ENCODE peak calls at places on chromosomes 13 and 19, in four cellular contexts. One of them, this sample, is unnamed.

GRCh38 chr13:42649761-42650289 is 75.9 kb downstream of the TNFSF11 start:
- DNase-seq in K562: no peak
- DNase-seq in HepG2: no peak
- DNase-seq in GM12878: no peak
- DNase-seq in this sample: no peak

GRCh38 chr19:35796645-35797542 is 15.8 kb downstream of the PRODH2 start:
- DNase-seq in K562: no peak
- DNase-seq in HepG2: no peak
- DNase-seq in GM12878: no peak
- DNase-seq in this sample: no peak

GRCh38 chr19:38624822-38625221 is 5.8 kb downstream of the EIF3K start:
- DNase-seq in K562: no peak
- DNase-seq in HepG2: no peak
- DNase-seq in GM12878: no peak
- DNase-seq in this sample: no peak

GRCh38 chr13:101474419-101474957 is 22.0 kb downstream of the ITGBL1 start:
- DNase-seq in K562: no peak
- DNase-seq in HepG2: no peak
- DNase-seq in GM12878: no peak
- DNase-seq in this sample: peak; percentile 73

GRCh38 chr13:64753606-64754005 is 2476.5 kb downstream of the PCDH9 start:
- DNase-seq in K562: no peak
- DNase-seq in HepG2: no peak
- DNase-seq in GM12878: no peak
- DNase-seq in this sample: no peak

GRCh38 chr19:35897706-35898451 is 2.5 kb downstream of the NFKBID start:
- DNase-seq in K562: no peak
- DNase-seq in HepG2: no peak
- DNase-seq in GM12878: no peak
- DNase-seq in this sample: no peak

GRCh38 chr13:59680429-59681024 is 483.2 kb downstream of the DIAPH3 start:
- DNase-seq in K562: peak; percentile 4
- DNase-seq in HepG2: no peak
- DNase-seq in GM12878: no peak
- DNase-seq in this sample: no peak

GRCh38 chr13:61664821-61665705 is 249.4 kb upstream of the PCDH20 start:
- DNase-seq in K562: no peak
- DNase-seq in HepG2: peak; percentile 90
- DNase-seq in GM12878: no peak
- DNase-seq in this sample: no peak

GRCh38 chr13:55418095-55418494 is 1722.6 kb upstream of the PRR20A start:
- DNase-seq in K562: no peak
- DNase-seq in HepG2: no peak
- DNase-seq in GM12878: no peak
- DNase-seq in this sample: no peak

GRCh38 chr19:50568321-50569022 is at the start of gene LRRC4B:
- DNase-seq in K562: peak; percentile 65
- DNase-seq in HepG2: no peak
- DNase-seq in GM12878: no peak
- DNase-seq in this sample: peak; percentile 67

GRCh38 chr19:41691268-41691970 is 3.3 kb upstream of the CEACAM7 start:
- DNase-seq in K562: peak; percentile 35
- DNase-seq in HepG2: no peak
- DNase-seq in GM12878: no peak
- DNase-seq in this sample: peak; percentile 69

GRCh38 chr19:49534632-49535385 is 7.0 kb downstream of the RCN3 start:
- DNase-seq in K562: no peak
- DNase-seq in HepG2: no peak
- DNase-seq in GM12878: no peak
- DNase-seq in this sample: no peak

GRCh38 chr19:802888-803561 is 5.8 kb downstream of the PTBP1 start:
- DNase-seq in K562: no peak
- DNase-seq in HepG2: no peak
- DNase-seq in GM12878: no peak
- DNase-seq in this sample: no peak

GRCh38 chr19:16373989-16374388 is 49.4 kb downstream of the KLF2 start:
- DNase-seq in K562: no peak
- DNase-seq in HepG2: no peak
- DNase-seq in GM12878: no peak
- DNase-seq in this sample: no peak

GRCh38 chr19:54188224-54188871 is 1.0 kb downstream of the MBOAT7 start:
- DNase-seq in K562: peak; percentile 91
- DNase-seq in HepG2: no peak
- DNase-seq in GM12878: no peak
- DNase-seq in this sample: peak; percentile 27

GRCh38 chr19:41310031-41310831 is at the start of gene CCDC97:
- DNase-seq in K562: peak; percentile 92
- DNase-seq in HepG2: peak; percentile 75
- DNase-seq in GM12878: peak; percentile 68
- DNase-seq in this sample: peak; percentile 88

GRCh38 chr13:100608906-100609305 is 20.3 kb upstream of the GGACT start:
- DNase-seq in K562: peak; percentile 75
- DNase-seq in HepG2: no peak
- DNase-seq in GM12878: peak; percentile 17
- DNase-seq in this sample: no peak

GRCh38 chr13:37984357-37984756 is 114.8 kb upstream of the TRPC4 start:
- DNase-seq in K562: peak; percentile 16
- DNase-seq in HepG2: peak; percentile 14
- DNase-seq in GM12878: no peak
- DNase-seq in this sample: peak; percentile 36

GRCh38 chr19:56131651-56132050 is 9.4 kb upstream of the ZNF444 start:
- DNase-seq in K562: no peak
- DNase-seq in HepG2: no peak
- DNase-seq in GM12878: no peak
- DNase-seq in this sample: no peak

GRCh38 chr13:40408602-40409001 is 257.8 kb downstream of the FOXO1 start:
- DNase-seq in K562: no peak
- DNase-seq in HepG2: no peak
- DNase-seq in GM12878: no peak
- DNase-seq in this sample: no peak

GRCh38 chr19:17281391-17282304 is at the start of gene ANKLE1:
- DNase-seq in K562: peak; percentile 63
- DNase-seq in HepG2: no peak
- DNase-seq in GM12878: peak; percentile 32
- DNase-seq in this sample: peak; percentile 68

GRCh38 chr13:43698743-43699142 is 88.0 kb downstream of the ENOX1 start:
- DNase-seq in K562: no peak
- DNase-seq in HepG2: no peak
- DNase-seq in GM12878: no peak
- DNase-seq in this sample: no peak

GRCh38 chr13:61531383-61532065 is 115.9 kb upstream of the PCDH20 start:
- DNase-seq in K562: no peak
- DNase-seq in HepG2: no peak
- DNase-seq in GM12878: peak; percentile 17
- DNase-seq in this sample: no peak

GRCh38 chr19:52626915-52627314 is 11.2 kb downstream of the ZNF83 start:
- DNase-seq in K562: peak; percentile 62
- DNase-seq in HepG2: no peak
- DNase-seq in GM12878: no peak
- DNase-seq in this sample: no peak

DNA sequence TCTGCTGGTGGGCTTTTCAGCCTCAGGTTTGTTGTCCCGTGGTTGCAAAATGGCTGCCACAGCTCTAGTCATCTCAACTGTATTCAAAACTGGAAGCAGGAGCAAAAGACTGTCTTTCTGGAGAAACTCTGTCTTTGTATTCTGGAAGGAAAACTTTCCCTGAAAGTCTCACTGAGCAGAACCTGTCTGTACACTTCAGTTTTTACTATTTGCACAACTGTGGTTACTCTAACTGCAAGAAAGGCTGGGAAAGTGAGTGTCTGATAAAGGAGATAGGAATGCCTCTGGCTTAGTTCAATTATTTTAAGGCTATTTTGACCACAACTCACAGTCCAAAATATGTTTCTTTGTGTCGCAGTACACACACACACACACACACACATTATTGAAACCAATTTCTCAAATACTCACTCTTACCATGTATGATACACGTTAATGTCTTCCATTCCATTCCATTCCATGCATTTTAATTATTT is 49.7 kb upstream of the EHD2 start:
- DNase-seq in K562: no peak
- DNase-seq in HepG2: peak; percentile 14
- DNase-seq in GM12878: no peak
- DNase-seq in this sample: no peak
- TF ChIP-seq SP1 in K562: no peak
- TF ChIP-seq SP1 in HepG2: no peak
- TF ChIP-seq SP1 in GM12878: no peak
- TF ChIP-seq SP1 in this sample: no peak

GRCh38 chr13:109344552-109345157 is 441.7 kb downstream of the IRS2 start:
- DNase-seq in K562: no peak
- DNase-seq in HepG2: peak; percentile 10
- DNase-seq in GM12878: no peak
- DNase-seq in this sample: no peak
- TF ChIP-seq TCF7 in K562: no peak
- TF ChIP-seq TCF7 in HepG2: no peak
- TF ChIP-seq TCF7 in GM12878: no peak
- TF ChIP-seq TCF7 in this sample: no peak

GRCh38 chr19:4505570-4506448 is 12.5 kb downstream of the PLIN4 start:
- DNase-seq in K562: no peak
- DNase-seq in HepG2: no peak
- DNase-seq in GM12878: no peak
- DNase-seq in this sample: no peak

GRCh38 chr19:4507150-4507452 is 11.2 kb downstream of the PLIN4 start:
- DNase-seq in K562: no peak
- DNase-seq in HepG2: no peak
- DNase-seq in GM12878: no peak
- DNase-seq in this sample: no peak

GRCh38 chr19:4504874-4505569 is 13.3 kb downstream of the PLIN4 start:
- DNase-seq in K562: no peak
- DNase-seq in HepG2: no peak
- DNase-seq in GM12878: no peak
- DNase-seq in this sample: no peak

GRCh38 chr19:4507804-4508203 is 10.5 kb downstream of the PLIN4 start:
- DNase-seq in K562: no peak
- DNase-seq in HepG2: no peak
- DNase-seq in GM12878: no peak
- DNase-seq in this sample: no peak

DNA sequence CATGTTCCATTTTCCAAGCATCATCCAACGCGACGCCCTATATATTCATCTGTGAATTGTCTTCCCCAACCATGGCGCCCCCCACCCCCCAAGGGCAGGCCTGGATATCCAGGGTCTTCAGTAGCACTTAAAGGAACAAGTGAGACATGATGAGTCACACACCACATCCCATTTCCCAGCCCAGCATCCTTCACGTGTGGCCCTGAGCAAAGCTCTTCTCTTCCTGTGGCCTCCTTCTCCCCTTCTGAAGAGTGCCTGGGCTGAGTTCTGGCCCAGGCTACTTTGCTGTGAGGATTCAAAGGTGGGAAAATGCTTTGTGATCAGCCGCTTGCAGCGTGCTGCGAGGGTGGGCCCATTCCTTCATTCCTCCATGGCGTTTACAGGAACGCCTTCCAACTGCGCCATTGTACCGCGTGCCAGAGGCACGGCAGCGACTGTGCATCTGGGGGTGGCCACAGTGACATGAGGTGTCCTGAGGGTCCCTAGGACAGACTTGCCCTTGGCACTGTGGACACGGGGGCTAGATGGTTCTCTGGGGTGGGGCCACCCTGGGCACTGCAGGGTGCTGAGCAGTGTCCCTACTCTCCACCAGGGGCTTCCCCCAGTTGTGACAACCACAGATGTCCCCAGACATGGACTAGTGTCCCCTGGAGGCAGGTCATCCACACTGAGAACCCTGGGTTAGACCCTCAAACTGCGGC is 11.7 kb downstream of the PLIN4 start:
- DNase-seq in K562: peak; percentile 27
- DNase-seq in HepG2: no peak
- DNase-seq in GM12878: no peak
- DNase-seq in this sample: no peak
- TF ChIP-seq SP1 in K562: no peak
- TF ChIP-seq SP1 in HepG2: no peak
- TF ChIP-seq SP1 in GM12878: no peak
- TF ChIP-seq SP1 in this sample: no peak

GRCh38 chr19:4624733-4625362 is 14.5 kb upstream of the TNFAIP8L1 start:
- DNase-seq in K562: peak; percentile 69
- DNase-seq in HepG2: peak; percentile 66
- DNase-seq in GM12878: no peak
- DNase-seq in this sample: peak; percentile 62
- TF ChIP-seq TCF7 in K562: no peak
- TF ChIP-seq TCF7 in HepG2: no peak
- TF ChIP-seq TCF7 in GM12878: no peak
- TF ChIP-seq TCF7 in this sample: no peak

GRCh38 chr19:45448887-45449299 is 18.9 kb upstream of the FOSB start:
- DNase-seq in K562: no peak
- DNase-seq in HepG2: peak; percentile 60
- DNase-seq in GM12878: no peak
- DNase-seq in this sample: no peak
- TF ChIP-seq SP1 in K562: no peak
- TF ChIP-seq SP1 in HepG2: no peak
- TF ChIP-seq SP1 in GM12878: no peak
- TF ChIP-seq SP1 in this sample: no peak

DNA sequence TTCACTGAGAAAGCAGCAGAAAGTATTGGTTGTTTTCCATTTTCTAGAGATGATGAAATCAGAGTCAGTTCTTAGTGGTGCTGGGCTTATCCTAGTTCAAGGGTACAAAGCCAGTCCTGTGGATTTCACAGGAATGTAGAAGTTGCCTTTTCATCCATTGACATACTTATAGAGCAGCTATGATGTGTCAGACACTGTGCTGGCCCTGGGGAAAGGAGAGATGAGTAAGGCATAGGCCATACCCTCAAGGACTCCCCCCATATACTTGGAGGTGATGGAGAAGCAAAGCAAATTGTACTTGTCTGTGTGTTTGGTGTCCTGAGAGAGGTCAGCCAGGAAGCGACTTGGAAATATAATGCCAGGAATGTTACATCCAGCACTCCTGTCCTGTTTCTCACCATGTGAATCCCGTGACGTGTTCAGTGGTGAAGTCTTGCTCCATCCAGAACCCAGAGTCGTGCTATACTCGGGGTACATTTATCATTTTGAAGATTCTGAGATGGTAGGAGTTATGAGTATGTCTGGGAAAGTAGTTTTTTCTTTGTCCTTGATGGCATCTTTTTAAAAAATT is 22.6 kb downstream of the ERCC5 start:
- DNase-seq in K562: no peak
- DNase-seq in HepG2: no peak
- DNase-seq in GM12878: no peak
- DNase-seq in this sample: no peak
- TF ChIP-seq TCF7 in K562: no peak
- TF ChIP-seq TCF7 in HepG2: no peak
- TF ChIP-seq TCF7 in GM12878: no peak
- TF ChIP-seq TCF7 in this sample: no peak

DNA sequence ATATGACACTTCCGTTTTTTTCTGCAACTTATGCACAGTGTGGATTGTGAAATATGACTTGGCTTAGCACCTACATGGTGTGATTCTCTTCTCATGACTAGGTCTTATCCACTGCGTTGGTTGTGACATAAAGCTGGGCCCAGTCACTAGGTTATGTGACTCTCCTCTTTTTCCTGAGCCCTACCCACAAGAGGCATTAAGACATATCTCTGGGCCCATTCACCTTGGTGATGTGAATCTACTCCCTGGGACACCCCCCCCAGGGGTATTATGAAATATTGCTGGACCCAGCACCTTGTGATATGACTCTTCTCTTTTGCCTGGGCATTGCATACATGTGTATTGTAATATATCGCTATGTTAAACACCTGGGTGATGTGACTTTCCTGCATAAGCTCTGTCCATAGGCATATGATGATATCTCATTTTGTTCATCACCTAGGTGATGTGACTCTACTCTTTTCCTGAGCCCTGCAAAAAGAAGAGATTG is 85.8 kb upstream of the ZNF43 start:
- DNase-seq in K562: no peak
- DNase-seq in HepG2: no peak
- DNase-seq in GM12878: no peak
- DNase-seq in this sample: no peak
- TF ChIP-seq SP1 in K562: no peak
- TF ChIP-seq SP1 in HepG2: no peak
- TF ChIP-seq SP1 in GM12878: no peak
- TF ChIP-seq SP1 in this sample: no peak